ENCODE peak calls at places on chromosomes 11 and 22, in six cellular contexts. G is K562, F is A549, I is H1, Q is HepG2, A is GM12878. C is an unnamed sample.

GRCh38 chr22:38124236-38124974 is 13.9 kb upstream of the BAIAP2L2 start:
- DNase-seq in G (no peak), F (no peak), I (no peak), Q (no peak), A (no peak), C (no peak)

GRCh38 chr11:8017894-8018741 is 31.0 kb downstream of the EIF3F start:
- DNase-seq in G (no peak), F (no peak), I (peak), Q (no peak), A (no peak), C (no peak)

GRCh38 chr22:24996420-24996952 is 44.0 kb downstream of the KIAA1671 start:
- DNase-seq in G (no peak), F (peak), I (peak), Q (no peak), A (no peak), C (peak)

GRCh38 chr22:35037089-35037488 is 28.9 kb upstream of the ISX start:
- DNase-seq in G (peak), F (no peak), I (peak), Q (no peak), A (no peak), C (no peak)

GRCh38 chr11:129313588-129314288 is 61.9 kb upstream of the BARX2 start:
- DNase-seq in G (no peak), F (no peak), I (no peak), Q (no peak), A (no peak), C (no peak)

GRCh38 chr11:46216040-46216764 is 61.3 kb upstream of the CREB3L1 start:
- DNase-seq in G (no peak), F (no peak), I (no peak), Q (no peak), A (no peak), C (no peak)

GRCh38 chr11:75430692-75431532 is 2.1 kb downstream of the KLHL35 start:
- DNase-seq in G (no peak), F (no peak), I (no peak), Q (no peak), A (no peak), C (peak)

GRCh38 chr11:71977743-71978418 is 20.8 kb upstream of the IL18BP start:
- DNase-seq in G (peak), F (peak), I (peak), Q (peak), A (peak), C (peak)

GRCh38 chr11:119599864-119600593 is 129.0 kb downstream of the NECTIN1 start:
- DNase-seq in G (no peak), F (no peak), I (no peak), Q (no peak), A (no peak), C (no peak)

GRCh38 chr11:130999086-130999485 is 82.8 kb upstream of the SNX19 start:
- DNase-seq in G (no peak), F (no peak), I (no peak), Q (no peak), A (no peak), C (no peak)

GRCh38 chr11:30919389-30920172 is 333.4 kb upstream of the MPPED2 start:
- DNase-seq in G (no peak), F (no peak), I (no peak), Q (no peak), A (no peak), C (no peak)

GRCh38 chr11:76228122-76229000 is 22.1 kb upstream of the WNT11 start:
- DNase-seq in G (no peak), F (no peak), I (no peak), Q (no peak), A (no peak), C (no peak)

GRCh38 chr22:23256986-23257888 is 76.9 kb downstream of the BCR start:
- DNase-seq in G (peak), F (no peak), I (no peak), Q (no peak), A (no peak), C (no peak)

GRCh38 chr22:39215430-39216142 is 29.2 kb downstream of the PDGFB start:
- DNase-seq in G (peak), F (peak), I (peak), Q (no peak), A (no peak), C (no peak)

GRCh38 chr11:74936087-74936486 is 12.8 kb downstream of the XRRA1 start:
- DNase-seq in G (no peak), F (no peak), I (no peak), Q (no peak), A (no peak), C (peak)

GRCh38 chr11:115499241-115499799 is 4.9 kb downstream of the CADM1 start:
- DNase-seq in G (no peak), F (no peak), I (no peak), Q (no peak), A (no peak), C (peak)

GRCh38 chr11:115499891-115500290 is 4.3 kb downstream of the CADM1 start:
- DNase-seq in G (no peak), F (no peak), I (no peak), Q (no peak), A (no peak), C (no peak)

GRCh38 chr11:115498354-115498753 is 5.9 kb downstream of the CADM1 start:
- DNase-seq in G (no peak), F (no peak), I (no peak), Q (no peak), A (no peak), C (no peak)

GRCh38 chr11:115496892-115497291 is 7.3 kb downstream of the CADM1 start:
- DNase-seq in G (no peak), F (no peak), I (no peak), Q (peak), A (no peak), C (no peak)

GRCh38 chr11:115497303-115497702 is 6.9 kb downstream of the CADM1 start:
- DNase-seq in G (no peak), F (no peak), I (no peak), Q (peak), A (peak), C (no peak)
- TF ChIP-seq RFX5 in G (no peak), F (no peak), I (no peak), Q (no peak), A (no peak), C (no peak)

DNA sequence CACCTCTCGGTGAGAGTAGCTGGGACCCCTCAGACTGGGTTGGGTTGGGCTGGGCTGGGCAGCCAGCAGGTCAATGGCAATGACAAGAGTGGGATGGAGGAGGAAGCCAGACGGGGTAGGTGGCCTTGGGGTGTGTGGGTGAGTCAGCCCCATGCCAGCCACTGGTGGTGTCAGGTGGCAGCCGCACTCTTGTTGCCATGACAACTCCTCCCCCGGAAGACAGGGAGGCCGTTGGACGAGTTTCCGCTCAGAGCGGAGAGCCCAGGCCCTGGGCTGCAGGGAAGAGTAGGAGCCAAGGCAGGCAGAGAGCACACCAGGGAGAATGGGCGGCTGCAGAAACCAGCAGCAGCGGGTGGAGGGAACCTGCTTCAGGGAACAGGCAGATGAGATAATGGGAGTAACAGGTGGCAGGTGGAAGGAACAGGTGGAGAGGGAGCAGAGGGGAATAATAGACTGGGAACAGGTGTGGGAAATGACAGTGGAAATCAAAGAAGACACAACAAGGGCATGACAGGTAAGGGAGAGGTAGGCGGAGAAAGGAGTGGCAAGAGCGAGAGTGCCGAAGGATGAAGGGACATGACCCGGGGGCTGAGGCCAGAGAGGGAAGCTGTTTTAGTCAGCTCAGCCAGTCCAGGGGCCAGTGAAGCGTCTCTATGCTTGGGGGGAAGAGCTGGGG is 8.7 kb downstream of the SPTBN2 start:
- DNase-seq in G (peak), F (peak), I (peak), Q (peak), A (no peak), C (peak)
- TF ChIP-seq EP300 in G (no peak), F (no peak), I (no peak), Q (no peak), A (no peak), C (no peak)

GRCh38 chr11:47720651-47721050 is 5.5 kb upstream of the AGBL2 start:
- DNase-seq in G (no peak), F (no peak), I (peak), Q (no peak), A (no peak), C (no peak)

GRCh38 chr11:47725445-47726442 is 10.6 kb upstream of the AGBL2 start:
- DNase-seq in G (no peak), F (no peak), I (no peak), Q (peak), A (no peak), C (no peak)

GRCh38 chr11:47726878-47727514 is 11.8 kb upstream of the AGBL2 start:
- DNase-seq in G (no peak), F (no peak), I (no peak), Q (peak), A (no peak), C (no peak)

GRCh38 chr11:47723041-47723440 is 7.9 kb upstream of the AGBL2 start:
- DNase-seq in G (no peak), F (no peak), I (no peak), Q (no peak), A (no peak), C (no peak)

GRCh38 chr11:47724041-47724729 is 9.0 kb upstream of the AGBL2 start:
- DNase-seq in G (no peak), F (no peak), I (no peak), Q (peak), A (no peak), C (no peak)
- TF ChIP-seq CHD2 in G (no peak), F (no peak), I (no peak), Q (no peak), A (no peak), C (no peak)

DNA sequence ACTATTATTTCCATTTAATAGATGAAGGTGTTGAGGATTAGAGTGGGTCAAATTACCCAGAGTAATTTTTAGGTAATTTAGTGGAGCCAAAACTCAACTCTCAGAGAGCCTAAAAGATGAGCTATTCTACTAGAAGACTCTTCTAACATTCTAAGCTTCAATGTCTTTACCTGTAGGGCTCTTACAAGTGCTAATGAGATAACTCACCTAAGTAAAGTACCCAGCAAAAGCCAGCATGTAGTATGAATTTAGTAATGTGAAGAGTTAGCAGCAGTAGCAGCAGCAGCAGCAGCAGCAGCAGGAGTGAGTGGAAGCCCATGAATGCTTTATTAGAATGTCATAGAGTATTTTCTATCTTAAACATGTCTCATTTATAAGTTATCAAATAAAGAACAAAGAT is 1239.2 kb downstream of the FAM181B start:
- DNase-seq in G (no peak), F (no peak), I (no peak), Q (no peak), A (no peak), C (no peak)
- TF ChIP-seq RFX5 in G (no peak), F (no peak), I (no peak), Q (no peak), A (no peak), C (no peak)

DNA sequence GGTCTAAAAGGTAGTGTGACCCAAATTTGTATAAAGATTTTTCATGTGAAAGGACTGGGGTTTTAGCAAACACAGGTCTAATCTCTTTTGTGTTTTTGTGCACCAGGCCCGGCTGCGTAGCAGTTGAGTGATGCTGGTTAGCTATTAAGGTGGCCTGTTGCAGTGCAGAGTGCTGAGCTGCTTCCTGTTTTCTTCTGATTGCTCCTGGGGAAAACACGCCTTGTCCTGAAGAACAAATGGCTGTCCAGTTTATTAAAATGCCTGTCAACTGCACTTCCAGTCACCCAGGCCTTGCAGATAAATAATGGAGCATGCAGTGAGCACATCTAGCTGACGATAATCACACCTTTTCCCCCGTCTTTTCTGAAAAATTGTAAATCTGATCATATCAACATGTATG is 1.8 kb downstream of the SRSF8 start:
- DNase-seq in G (no peak), F (peak), I (no peak), Q (peak), A (peak), C (peak)
- TF ChIP-seq EP300 in G (peak), F (no peak), I (no peak), Q (no peak), A (no peak), C (no peak)

DNA sequence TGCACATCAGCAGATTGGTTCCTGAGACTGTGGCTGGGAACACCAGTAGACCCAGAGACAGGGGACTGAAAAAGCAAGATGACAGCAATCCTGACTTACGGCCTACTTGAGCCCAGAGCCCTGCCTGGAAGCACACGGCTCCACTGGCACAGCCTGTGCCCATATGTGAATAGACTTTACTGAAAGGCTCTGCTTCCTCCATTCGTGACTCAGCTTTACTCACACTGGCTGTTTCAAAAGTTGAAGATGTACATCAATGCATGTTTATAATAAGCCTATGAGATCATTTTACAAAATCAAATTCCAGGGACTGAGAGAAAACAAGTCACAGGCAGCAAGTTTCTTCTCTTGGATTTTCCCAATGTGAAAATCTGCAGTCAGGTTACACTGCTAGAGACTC is 134.7 kb upstream of the TEAD1 start:
- DNase-seq in G (no peak), F (no peak), I (no peak), Q (no peak), A (no peak), C (no peak)
- TF ChIP-seq CHD2 in G (no peak), F (no peak), I (no peak), Q (no peak), A (no peak), C (no peak)

GRCh38 chr22:26566994-26567393 is 22.9 kb downstream of the TPST2 start:
- DNase-seq in G (no peak), F (no peak), I (no peak), Q (no peak), A (no peak), C (no peak)

GRCh38 chr22:26565181-26565580 is 24.8 kb downstream of the TPST2 start:
- DNase-seq in G (no peak), F (no peak), I (no peak), Q (no peak), A (no peak), C (no peak)

GRCh38 chr22:26568207-26568706 is 21.7 kb downstream of the TPST2 start:
- DNase-seq in G (no peak), F (no peak), I (no peak), Q (no peak), A (no peak), C (no peak)

GRCh38 chr22:26565889-26566288 is 24.0 kb downstream of the TPST2 start:
- DNase-seq in G (no peak), F (no peak), I (no peak), Q (no peak), A (no peak), C (no peak)

GRCh38 chr22:26567610-26568009 is 22.3 kb downstream of the TPST2 start:
- DNase-seq in G (no peak), F (no peak), I (no peak), Q (no peak), A (no peak), C (no peak)
- TF ChIP-seq RFX5 in G (no peak), F (no peak), I (no peak), Q (no peak), A (no peak), C (no peak)

GRCh38 chr11:44006882-44007495 is 40.8 kb upstream of the ACCSL start:
- DNase-seq in G (no peak), F (no peak), I (peak), Q (no peak), A (no peak), C (no peak)
- TF ChIP-seq EP300 in G (no peak), F (no peak), I (no peak), Q (no peak), A (no peak), C (no peak)

C was measured in SK-N-SH.